ENCODE peak calls at places on chromosomes 11 and 22, in five cellular contexts. E is uterus, J is HCT116, R is IMR-90, O is A549. H is an unnamed sample.

GRCh38 chr11:44556735-44557409 is 8.6 kb upstream of the CD82 start:
- DNase-seq in E (peak; percentile 67), J (peak; percentile 54), R (peak; percentile 59), O (peak; percentile 64), H (peak; percentile 79)

GRCh38 chr11:90558328-90558865 is 335.5 kb upstream of the CHORDC1 start:
- DNase-seq in E (no peak), J (no peak), R (no peak), O (no peak), H (no peak)

GRCh38 chr22:50218153-50218995 is 17.6 kb downstream of the SELENOO start:
- DNase-seq in E (no peak), J (no peak), R (no peak), O (no peak), H (no peak)

GRCh38 chr11:62152245-62153086 is 28.7 kb downstream of the INCENP start:
- DNase-seq in E (no peak), J (no peak), R (no peak), O (no peak), H (no peak)

GRCh38 chr22:17785185-17786184 is 11.2 kb upstream of the BID start:
- DNase-seq in E (no peak), J (peak; percentile 41), R (no peak), O (peak; percentile 67), H (peak; percentile 39)

GRCh38 chr11:74306440-74307175 is 4.8 kb downstream of the P4HA3 start:
- DNase-seq in E (no peak), J (no peak), R (no peak), O (no peak), H (no peak)

GRCh38 chr11:113457784-113458183 is 17.4 kb downstream of the DRD2 start:
- DNase-seq in E (no peak), J (no peak), R (no peak), O (no peak), H (no peak)

GRCh38 chr22:39173787-39174497 is 21.5 kb upstream of the CBX7 start:
- DNase-seq in E (no peak), J (no peak), R (no peak), O (no peak), H (peak; percentile 26)

GRCh38 chr11:131486100-131486499 is 115.7 kb downstream of the NTM start:
- DNase-seq in E (no peak), J (no peak), R (no peak), O (no peak), H (no peak)

GRCh38 chr11:130550160-130550559 is 101.7 kb downstream of the ADAMTS15 start:
- DNase-seq in E (no peak), J (no peak), R (no peak), O (no peak), H (no peak)

GRCh38 chr22:49536571-49537131 is 291.0 kb downstream of the BRD1 start:
- DNase-seq in E (no peak), J (no peak), R (no peak), O (no peak), H (no peak)

GRCh38 chr11:78385205-78385604 is 32.4 kb downstream of the GAB2 start:
- DNase-seq in E (no peak), J (no peak), R (no peak), O (no peak), H (no peak)

GRCh38 chr11:2777396-2777795 is 77.6 kb upstream of the KCNQ1OT1 start:
- DNase-seq in E (no peak), J (no peak), R (peak; percentile 34), O (no peak), H (no peak)

GRCh38 chr22:42626431-42626830 is 11.7 kb upstream of the POLDIP3 start:
- DNase-seq in E (no peak), J (no peak), R (no peak), O (no peak), H (no peak)

GRCh38 chr11:13118194-13118593 is 109.1 kb downstream of the RASSF10 start:
- DNase-seq in E (no peak), J (peak; percentile 78), R (peak; percentile 97), O (peak; percentile 76), H (no peak)

GRCh38 chr22:19634576-19634975 is 79.7 kb upstream of the SEPTIN5 start:
- DNase-seq in E (no peak), J (no peak), R (no peak), O (no peak), H (no peak)

GRCh38 chr22:19807914-19808872 is 46.5 kb downstream of the GNB1L start:
- DNase-seq in E (peak; percentile 10), J (no peak), R (no peak), O (no peak), H (peak; percentile 28)

DNA sequence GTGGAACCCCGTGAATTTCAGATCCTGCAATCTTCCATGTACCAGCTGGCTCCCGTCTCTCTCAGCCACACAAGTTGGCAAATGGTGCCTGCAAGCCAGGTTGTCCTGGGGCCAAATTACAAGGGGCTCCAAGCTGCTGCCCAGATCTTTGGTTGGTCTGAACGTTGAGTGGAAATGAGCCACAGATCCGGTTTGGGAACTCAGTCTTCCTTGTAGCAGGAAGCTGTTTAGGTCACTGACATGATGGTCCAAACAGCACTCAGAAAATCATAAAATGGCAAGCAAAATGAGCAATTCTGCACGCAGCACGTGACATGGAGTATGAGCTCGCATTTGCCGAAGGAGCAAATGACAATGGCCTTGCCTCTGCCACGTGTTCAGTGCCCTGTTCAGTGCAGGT is 1496.4 kb downstream of the TBC1D22A start:
- DNase-seq in E (no peak), J (no peak), R (no peak), O (no peak), H (no peak)
- H3K9me3 ChIP-seq in E (no peaks in the 10 kb centered on the region), J (peaks cover 3% of the 10 kb centered on the region), R (peaks cover 59% of the 10 kb centered on the region), O (no peaks in the 10 kb centered on the region), H (no peaks in the 10 kb centered on the region)

DNA sequence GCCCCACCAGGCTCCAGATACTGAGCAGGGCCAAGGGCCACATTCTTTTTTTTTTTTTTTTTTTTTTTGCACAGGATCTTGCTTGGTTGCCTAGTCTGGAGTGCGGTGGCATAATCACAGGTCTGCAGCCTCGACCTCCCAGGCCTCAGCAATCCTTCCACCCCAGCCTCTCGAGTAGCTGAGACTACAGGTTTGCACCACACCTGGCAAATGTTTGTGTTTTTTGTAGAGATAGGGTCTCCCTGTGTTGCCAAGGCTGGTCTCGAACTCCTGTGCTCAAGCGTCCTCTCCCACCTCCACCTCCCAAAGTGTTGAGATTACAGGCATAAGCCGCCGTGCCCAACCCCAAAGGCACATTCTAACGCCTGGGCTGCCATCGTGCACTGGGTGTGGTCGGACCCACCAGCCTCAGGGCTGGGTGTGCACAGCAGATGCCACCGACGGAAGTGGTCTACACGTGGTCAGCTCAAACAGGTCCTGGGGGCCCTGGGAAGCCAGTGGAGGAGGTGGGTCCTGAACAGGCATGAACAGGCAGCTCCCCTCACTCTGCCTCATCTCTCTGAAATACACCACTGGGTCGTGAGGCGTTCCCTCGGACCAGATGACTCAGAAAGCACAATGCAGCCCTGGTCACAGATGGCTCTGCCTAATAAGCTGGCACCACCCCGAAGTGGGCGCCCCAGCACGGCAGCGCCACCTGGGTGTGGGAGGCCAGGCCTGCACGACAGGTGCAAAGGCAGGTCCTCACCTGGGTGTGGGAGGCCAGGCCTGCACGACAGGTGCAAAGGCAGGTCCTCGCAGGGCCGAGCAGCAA is 5.1 kb upstream of the B4GALNT4 start:
- DNase-seq in E (peak; percentile 26), J (peak; percentile 55), R (no peak), O (peak; percentile 64), H (no peak)
- TF ChIP-seq POLR2A in E (no peak), J (no peak), R (no peak), O (no peak), H (no peak)

GRCh38 chr11:76606102-76606793 is 64.3 kb downstream of the LRRC32 start:
- DNase-seq in E (peak; percentile 63), J (no peak), R (no peak), O (no peak), H (peak; percentile 50)
- H3K9me3 ChIP-seq in E (no peaks in the 10 kb centered on the region), J (no peaks in the 10 kb centered on the region), R (no peaks in the 10 kb centered on the region), O (no peaks in the 10 kb centered on the region), H (no peaks in the 10 kb centered on the region)

DNA sequence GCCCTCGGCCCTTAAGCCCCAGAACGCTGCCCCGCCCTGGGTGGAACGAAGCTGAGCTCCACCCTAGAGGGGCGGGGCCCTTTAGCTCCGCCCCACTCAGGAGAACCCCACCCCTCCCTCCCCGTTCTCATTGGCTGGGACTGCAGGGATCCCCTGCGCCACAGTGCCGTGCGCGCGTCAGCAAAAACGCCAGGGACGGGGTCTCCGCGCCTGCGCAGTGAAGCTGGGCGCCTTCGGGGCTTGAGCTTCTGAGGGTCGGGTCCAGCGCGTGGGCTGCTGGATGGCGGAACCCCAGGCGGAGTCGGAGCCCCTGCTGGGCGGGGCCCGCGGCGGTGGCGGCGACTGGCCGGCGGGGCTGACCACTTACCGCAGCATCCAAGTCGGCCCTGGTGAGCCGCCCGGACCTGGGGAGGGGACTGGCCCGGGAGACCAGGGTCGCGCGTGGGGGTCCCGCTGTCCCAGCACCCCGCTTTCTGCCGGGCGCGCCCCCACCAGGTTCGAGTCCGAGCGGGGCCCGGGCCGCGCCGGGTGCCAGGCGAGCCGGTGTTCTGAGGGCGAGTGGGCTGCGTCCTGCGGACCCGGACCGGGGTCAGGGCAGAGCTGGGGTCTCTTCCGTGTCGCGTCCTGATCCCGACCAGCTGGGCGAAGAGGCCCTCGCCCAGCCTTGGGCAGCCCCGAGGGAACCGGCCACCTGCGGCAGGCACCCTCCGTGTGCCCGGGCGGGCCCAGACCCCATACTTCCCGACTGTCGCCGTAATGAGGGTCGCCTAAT is at the start of gene TPCN2:
- DNase-seq in E (peak; percentile 95), J (peak; percentile 91), R (peak; percentile 96), O (peak; percentile 95), H (peak; percentile 95)
- TF ChIP-seq POLR2A in E (peak; percentile 75), J (peak; percentile 80), R (peak; percentile 80), O (peak; percentile 87), H (peak; percentile 91)

GRCh38 chr22:47444746-47445065 is 682.3 kb downstream of the TBC1D22A start:
- DNase-seq in E (no peak), J (no peak), R (no peak), O (no peak), H (no peak)

GRCh38 chr22:47446821-47447810 is 684.7 kb downstream of the TBC1D22A start:
- DNase-seq in E (no peak), J (no peak), R (no peak), O (no peak), H (no peak)

GRCh38 chr22:47445212-47445611 is 682.8 kb downstream of the TBC1D22A start:
- DNase-seq in E (no peak), J (no peak), R (no peak), O (no peak), H (no peak)

GRCh38 chr22:47445716-47446290 is 683.4 kb downstream of the TBC1D22A start:
- DNase-seq in E (no peak), J (no peak), R (no peak), O (no peak), H (no peak)

DNA sequence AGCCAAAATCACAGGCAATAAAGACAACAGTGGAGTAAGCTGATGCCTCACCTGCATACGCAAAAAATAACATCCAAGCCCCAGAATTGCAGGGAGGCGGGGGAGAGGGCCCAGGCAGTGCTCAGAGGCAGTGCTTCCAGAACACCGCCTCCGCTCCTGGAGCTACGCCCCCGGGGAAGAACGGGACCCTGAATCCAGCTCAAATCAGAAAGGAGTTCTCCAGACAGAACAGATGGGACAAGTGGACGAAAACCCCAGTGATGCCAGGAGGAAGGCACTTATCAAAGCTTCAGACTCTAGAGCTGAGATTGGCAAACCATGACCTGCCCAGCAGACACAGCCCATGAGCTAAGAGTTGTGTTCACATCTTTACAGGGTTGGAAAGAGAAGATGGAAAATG is 683.9 kb downstream of the TBC1D22A start:
- DNase-seq in E (no peak), J (no peak), R (no peak), O (no peak), H (no peak)
- H3K9me3 ChIP-seq in E (no peaks in the 10 kb centered on the region), J (no peaks in the 10 kb centered on the region), R (peaks cover 70% of the 10 kb centered on the region), O (no peaks in the 10 kb centered on the region), H (no peaks in the 10 kb centered on the region)

H was measured in ovary.